ENCODE peak calls at places on chromosome 17, in seven cellular contexts. W, B, X, E, J, U and F are unnamed samples.

GRCh38 chr17:16377804-16378400 is 3.0 kb upstream of the UBB start:
- DNase-seq in B (no peak), U (peak), E (no peak), W (peak), J (peak), X (peak), F (no peak)

GRCh38 chr17:71883845-71884244 is 237.0 kb upstream of the SOX9 start:
- DNase-seq in X (no peak), J (no peak), B (no peak), U (no peak), W (no peak), E (no peak), F (no peak)

GRCh38 chr17:4004517-4005295 is 40.5 kb upstream of the ATP2A3 start:
- DNase-seq in W (peak), B (no peak), E (peak), J (no peak), U (peak), X (peak), F (no peak)

GRCh38 chr17:66982011-66982508 is 17.6 kb downstream of the CACNG4 start:
- DNase-seq in B (no peak), J (no peak), E (no peak), W (no peak), X (no peak), U (no peak), F (no peak)

GRCh38 chr17:81097943-81098308 is 63.0 kb downstream of the BAIAP2 start:
- DNase-seq in J (peak), B (no peak), E (no peak), X (no peak), U (peak), W (no peak), F (peak)

GRCh38 chr17:20116683-20117309 is 107.6 kb downstream of the SPECC1 start:
- DNase-seq in X (peak), B (no peak), E (peak), U (peak), J (peak), W (peak), F (no peak)

GRCh38 chr17:27651411-27652345 is 20.7 kb downstream of the LGALS9 start:
- DNase-seq in E (peak), W (peak), B (no peak), J (peak), U (peak), X (peak), F (no peak)

GRCh38 chr17:29256735-29257466 is 10.2 kb downstream of the CRYBA1 start:
- DNase-seq in U (no peak), J (peak), W (no peak), E (no peak), X (no peak), B (no peak), F (no peak)

GRCh38 chr17:10198509-10199249 is at the start of gene GAS7:
- DNase-seq in U (no peak), W (no peak), E (no peak), J (peak), B (no peak), X (peak), F (no peak)

GRCh38 chr17:27489045-27489715 is 32.9 kb downstream of the KSR1 start:
- DNase-seq in W (peak), U (peak), B (no peak), X (peak), E (no peak), J (peak), F (no peak)

GRCh38 chr17:49193513-49194296 is 16.7 kb downstream of the GNGT2 start:
- DNase-seq in W (peak), U (peak), E (peak), J (peak), X (peak), B (no peak), F (peak)

GRCh38 chr17:46212634-46213435 is 19.6 kb upstream of the KANSL1 start:
- DNase-seq in X (peak), U (peak), W (peak), J (peak), B (no peak), E (peak), F (peak)

GRCh38 chr17:16940116-16940881 is 31.6 kb downstream of the TNFRSF13B start:
- DNase-seq in E (peak), J (no peak), X (no peak), W (no peak), B (no peak), U (no peak), F (no peak)

GRCh38 chr17:47955497-47956461 is 1.9 kb downstream of the PRR15L start:
- DNase-seq in B (no peak), U (no peak), E (peak), J (no peak), W (no peak), X (peak), F (no peak)

GRCh38 chr17:79534851-79535727 is 75.8 kb downstream of the RBFOX3 start:
- DNase-seq in W (no peak), E (no peak), B (no peak), U (no peak), X (no peak), J (no peak), F (no peak)

GRCh38 chr17:74217036-74217725 is 3.8 kb downstream of the TTYH2 start:
- DNase-seq in U (peak), E (no peak), X (no peak), B (no peak), J (no peak), W (no peak), F (no peak)

GRCh38 chr17:42879596-42879985 is 21.0 kb upstream of the G6PC1 start:
- DNase-seq in J (peak), E (no peak), U (no peak), X (no peak), W (no peak), B (no peak), F (peak)

GRCh38 chr17:42878924-42879595 is 21.5 kb upstream of the G6PC1 start:
- DNase-seq in J (no peak), X (no peak), U (no peak), W (no peak), E (no peak), B (no peak), F (no peak)

GRCh38 chr17:42878123-42878880 is 22.3 kb upstream of the G6PC1 start:
- DNase-seq in W (no peak), X (no peak), U (peak), J (no peak), E (peak), B (no peak), F (no peak)

GRCh38 chr17:42873321-42873720 is 22.3 kb downstream of the AOC3 start:
- DNase-seq in W (no peak), E (no peak), X (no peak), U (no peak), B (no peak), J (no peak), F (no peak)

DNA sequence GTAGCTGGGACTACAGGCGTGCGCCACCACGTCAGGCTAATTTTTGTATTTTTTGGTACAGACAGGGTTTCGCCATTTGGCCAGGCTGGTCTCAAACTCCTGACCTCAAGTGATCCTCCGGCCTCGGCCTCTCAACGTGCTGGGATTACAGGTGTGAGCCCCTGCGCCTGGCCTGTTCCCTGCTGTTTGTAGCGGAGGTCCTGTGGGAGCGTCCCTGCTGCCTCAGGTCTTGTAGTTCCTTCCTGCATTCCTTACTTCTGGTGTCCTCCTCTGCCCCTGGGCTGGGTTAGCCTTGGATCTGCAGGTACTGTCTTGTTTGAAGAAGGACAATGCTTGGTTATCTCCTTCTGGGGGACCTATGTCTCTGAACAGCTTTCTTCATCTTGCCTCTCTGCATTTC is 23.6 kb upstream of the G6PC1 start:
- DNase-seq in J (no peak), B (no peak), E (no peak), W (no peak), U (no peak), X (no peak), F (no peak)
- TF ChIP-seq POLR2A in J (no peak), B (no peak), E (no peak), W (no peak), U (no peak), X (no peak), F (no peak)

GRCh38 chr17:42514867-42515266 is 21.2 kb upstream of the NAGLU start:
- DNase-seq in B (no peak), X (no peak), W (no peak), E (no peak), J (no peak), U (no peak), F (no peak)

GRCh38 chr17:42518755-42519545 is 17.1 kb upstream of the NAGLU start:
- DNase-seq in W (peak), J (no peak), X (no peak), E (peak), B (no peak), U (peak), F (no peak)

GRCh38 chr17:42519546-42520444 is 16.2 kb upstream of the NAGLU start:
- DNase-seq in U (peak), X (peak), W (peak), B (no peak), J (peak), E (peak), F (peak)

GRCh38 chr17:42518046-42518754 is 17.8 kb upstream of the NAGLU start:
- DNase-seq in X (peak), B (no peak), U (peak), W (peak), E (peak), J (peak), F (peak)

DNA sequence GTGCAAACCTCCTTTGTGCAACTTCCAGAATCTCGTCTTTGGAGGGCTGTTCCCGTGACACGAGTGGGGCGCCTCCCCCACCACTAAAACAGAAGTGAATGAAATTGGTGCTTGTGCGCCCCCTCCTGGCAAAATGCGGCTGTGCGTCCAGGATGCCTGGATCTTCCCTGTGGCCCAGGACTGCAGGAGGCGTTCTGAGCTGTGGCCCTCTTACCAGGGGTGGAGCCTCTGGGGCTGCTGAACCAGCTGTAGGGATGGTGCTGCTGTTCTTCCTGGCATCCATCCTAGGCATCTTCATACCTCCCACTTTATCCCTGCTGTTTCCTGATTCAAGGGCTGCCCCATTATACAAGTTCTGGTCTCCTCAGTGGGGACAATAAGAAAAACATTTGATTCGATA is 18.5 kb upstream of the NAGLU start:
- DNase-seq in J (peak), U (peak), B (no peak), E (peak), W (peak), X (peak), F (peak)
- TF ChIP-seq POLR2A in J (no peak), U (no peak), B (no peak), E (no peak), W (no peak), X (no peak), F (no peak)

DNA sequence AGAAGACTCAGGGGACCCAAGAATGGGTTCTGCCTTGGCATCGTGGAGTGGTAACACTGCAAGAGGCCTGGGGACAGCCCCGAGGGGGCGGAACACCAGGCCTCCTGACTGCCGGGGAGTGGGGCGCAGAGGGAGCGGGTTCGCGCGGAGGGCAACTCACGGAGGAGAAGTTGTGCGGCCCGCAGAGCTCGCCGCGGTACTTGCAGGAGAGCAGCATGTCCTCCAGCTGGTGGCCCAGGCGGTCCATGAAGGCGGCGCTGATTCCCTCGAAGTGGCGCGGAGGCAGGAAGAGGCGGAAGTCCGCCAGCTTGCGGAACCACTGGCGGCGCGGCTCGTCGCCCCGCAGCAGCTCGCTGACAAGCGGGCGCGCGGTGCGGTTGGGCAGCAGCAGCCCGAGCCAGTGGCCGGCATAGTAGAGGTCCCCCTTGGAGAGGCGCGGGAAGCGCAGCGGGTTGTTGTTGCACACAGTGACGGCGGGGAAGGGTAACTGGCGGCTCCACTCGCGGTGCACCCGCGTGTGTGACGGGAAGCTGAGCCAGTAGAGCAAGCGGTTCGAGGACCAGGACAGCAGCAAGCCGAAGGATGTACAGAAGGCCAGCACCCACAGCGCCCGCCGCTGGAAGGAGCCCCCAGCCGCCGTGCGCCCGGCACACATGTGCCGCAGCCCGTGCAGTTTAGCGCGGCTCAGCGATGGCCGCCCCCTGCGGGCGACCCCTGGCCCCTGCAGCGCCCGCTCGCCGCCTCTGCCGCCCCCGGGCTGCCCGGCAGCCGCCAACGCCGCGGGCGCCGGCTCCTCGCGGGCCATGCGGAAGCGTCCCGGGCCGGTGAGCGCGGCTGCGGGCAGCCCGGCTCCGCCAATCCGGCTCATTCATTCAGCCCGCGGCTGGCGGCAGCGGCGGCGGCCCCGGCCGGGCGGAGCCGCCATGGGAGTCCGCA is 1.6 kb downstream of the ASIC2 start:
- DNase-seq in W (no peak), X (no peak), E (no peak), J (peak), U (peak), B (no peak), F (no peak)
- TF ChIP-seq POLR2A in W (no peak), X (no peak), E (no peak), J (no peak), U (peak), B (no peak), F (no peak)

GRCh38 chr17:40100419-40100668 is at the start of gene NR1D1:
- DNase-seq in E (no peak), J (no peak), B (no peak), W (no peak), X (no peak), U (no peak), F (no peak)
- TF ChIP-seq POLR2A in E (peak), J (peak), B (no peak), W (no peak), X (peak), U (peak), F (peak)

GRCh38 chr17:5014357-5014756 is 16.6 kb downstream of the KIF1C start:
- DNase-seq in J (no peak), E (no peak), B (no peak), U (no peak), X (no peak), W (no peak), F (no peak)
- TF ChIP-seq POLR2A in J (no peak), E (no peak), B (no peak), U (no peak), X (no peak), W (no peak), F (no peak)

GRCh38 chr17:6755731-6756184 is at the start of gene XAF1:
- DNase-seq in E (no peak), J (peak), X (peak), B (no peak), U (no peak), W (peak), F (no peak)
- TF ChIP-seq POLR2A in E (no peak), J (no peak), X (no peak), B (no peak), U (no peak), W (no peak), F (no peak)